ENCODE peak calls at places on chromosomes 13 and 19, in ten cellular contexts. One of them, this sample, is unnamed.

GRCh38 chr13:21389124-21389523 is 70.0 kb downstream of the ZDHHC20 start:
- DNase-seq in endothelial cell: no peak
- DNase-seq in small intestine: no peak
- DNase-seq in NCI-H524 treated with DMSO at 0.1 percent for 48 hours: no peak
- DNase-seq in HS-5: no peak
- DNase-seq in T-helper 9 cell: no peak
- DNase-seq in ELR: no peak
- DNase-seq in heart right ventricle: no peak
- DNase-seq in ACHN: no peak
- DNase-seq in left ventricle myocardium superior: no peak
- DNase-seq in this sample: no peak

GRCh38 chr19:41304706-41305483 is 5.1 kb upstream of the CCDC97 start:
- DNase-seq in endothelial cell: no peak
- DNase-seq in small intestine: no peak
- DNase-seq in NCI-H524 treated with DMSO at 0.1 percent for 48 hours: no peak
- DNase-seq in HS-5: no peak
- DNase-seq in T-helper 9 cell: no peak
- DNase-seq in ELR: no peak
- DNase-seq in heart right ventricle: no peak
- DNase-seq in ACHN: no peak
- DNase-seq in left ventricle myocardium superior: no peak
- DNase-seq in this sample: no peak

GRCh38 chr19:54882758-54883157 is 8.7 kb downstream of the FCAR start:
- DNase-seq in endothelial cell: no peak
- DNase-seq in small intestine: no peak
- DNase-seq in NCI-H524 treated with DMSO at 0.1 percent for 48 hours: no peak
- DNase-seq in HS-5: no peak
- DNase-seq in T-helper 9 cell: no peak
- DNase-seq in ELR: no peak
- DNase-seq in heart right ventricle: no peak
- DNase-seq in ACHN: no peak
- DNase-seq in left ventricle myocardium superior: no peak
- DNase-seq in this sample: no peak

GRCh38 chr13:110465696-110466095 is 95.8 kb downstream of the RAB20 start:
- DNase-seq in endothelial cell: no peak
- DNase-seq in small intestine: no peak
- DNase-seq in NCI-H524 treated with DMSO at 0.1 percent for 48 hours: no peak
- DNase-seq in HS-5: no peak
- DNase-seq in T-helper 9 cell: no peak
- DNase-seq in ELR: no peak
- DNase-seq in heart right ventricle: no peak
- DNase-seq in ACHN: no peak
- DNase-seq in left ventricle myocardium superior: no peak
- DNase-seq in this sample: no peak

GRCh38 chr13:105914637-105915036 is 620.8 kb downstream of the EFNB2 start:
- DNase-seq in endothelial cell: no peak
- DNase-seq in small intestine: no peak
- DNase-seq in NCI-H524 treated with DMSO at 0.1 percent for 48 hours: no peak
- DNase-seq in HS-5: peak
- DNase-seq in T-helper 9 cell: no peak
- DNase-seq in ELR: peak
- DNase-seq in heart right ventricle: no peak
- DNase-seq in ACHN: no peak
- DNase-seq in left ventricle myocardium superior: no peak
- DNase-seq in this sample: no peak

GRCh38 chr19:33300016-33300981 is 2.0 kb downstream of the CEBPA start:
- DNase-seq in endothelial cell: no peak
- DNase-seq in small intestine: no peak
- DNase-seq in NCI-H524 treated with DMSO at 0.1 percent for 48 hours: no peak
- DNase-seq in HS-5: no peak
- DNase-seq in T-helper 9 cell: no peak
- DNase-seq in ELR: no peak
- DNase-seq in heart right ventricle: peak
- DNase-seq in ACHN: no peak
- DNase-seq in left ventricle myocardium superior: peak
- DNase-seq in this sample: no peak

GRCh38 chr19:13366529-13367143 is 139.6 kb downstream of the CACNA1A start:
- DNase-seq in endothelial cell: peak
- DNase-seq in small intestine: no peak
- DNase-seq in NCI-H524 treated with DMSO at 0.1 percent for 48 hours: no peak
- DNase-seq in HS-5: peak
- DNase-seq in T-helper 9 cell: no peak
- DNase-seq in ELR: peak
- DNase-seq in heart right ventricle: no peak
- DNase-seq in ACHN: peak
- DNase-seq in left ventricle myocardium superior: no peak
- DNase-seq in this sample: peak

GRCh38 chr13:111540486-111540885 is 220.0 kb downstream of the TEX29 start:
- DNase-seq in endothelial cell: no peak
- DNase-seq in small intestine: no peak
- DNase-seq in NCI-H524 treated with DMSO at 0.1 percent for 48 hours: no peak
- DNase-seq in HS-5: no peak
- DNase-seq in T-helper 9 cell: no peak
- DNase-seq in ELR: no peak
- DNase-seq in heart right ventricle: no peak
- DNase-seq in ACHN: no peak
- DNase-seq in left ventricle myocardium superior: no peak
- DNase-seq in this sample: no peak

GRCh38 chr19:5037936-5038335 is 69.0 kb downstream of the KDM4B start:
- DNase-seq in endothelial cell: no peak
- DNase-seq in small intestine: no peak
- DNase-seq in NCI-H524 treated with DMSO at 0.1 percent for 48 hours: no peak
- DNase-seq in HS-5: no peak
- DNase-seq in T-helper 9 cell: no peak
- DNase-seq in ELR: no peak
- DNase-seq in heart right ventricle: no peak
- DNase-seq in ACHN: no peak
- DNase-seq in left ventricle myocardium superior: no peak
- DNase-seq in this sample: no peak

GRCh38 chr19:42228640-42229039 is 8.5 kb downstream of the ZNF526 start:
- DNase-seq in endothelial cell: no peak
- DNase-seq in small intestine: no peak
- DNase-seq in NCI-H524 treated with DMSO at 0.1 percent for 48 hours: no peak
- DNase-seq in HS-5: no peak
- DNase-seq in T-helper 9 cell: no peak
- DNase-seq in ELR: no peak
- DNase-seq in heart right ventricle: no peak
- DNase-seq in ACHN: no peak
- DNase-seq in left ventricle myocardium superior: peak
- DNase-seq in this sample: no peak

GRCh38 chr13:51687928-51688714 is 103.9 kb downstream of the WDFY2 start:
- DNase-seq in endothelial cell: no peak
- DNase-seq in small intestine: no peak
- DNase-seq in NCI-H524 treated with DMSO at 0.1 percent for 48 hours: no peak
- DNase-seq in HS-5: no peak
- DNase-seq in T-helper 9 cell: no peak
- DNase-seq in ELR: no peak
- DNase-seq in heart right ventricle: peak
- DNase-seq in ACHN: no peak
- DNase-seq in left ventricle myocardium superior: no peak
- DNase-seq in this sample: no peak

GRCh38 chr19:4380254-4380727 is 20.1 kb downstream of the SH3GL1 start:
- DNase-seq in endothelial cell: no peak
- DNase-seq in small intestine: peak
- DNase-seq in NCI-H524 treated with DMSO at 0.1 percent for 48 hours: no peak
- DNase-seq in HS-5: no peak
- DNase-seq in T-helper 9 cell: peak
- DNase-seq in ELR: no peak
- DNase-seq in heart right ventricle: peak
- DNase-seq in ACHN: no peak
- DNase-seq in left ventricle myocardium superior: peak
- DNase-seq in this sample: no peak

GRCh38 chr13:79749985-79750551 is 269.1 kb downstream of the NDFIP2 start:
- DNase-seq in endothelial cell: peak
- DNase-seq in small intestine: peak
- DNase-seq in NCI-H524 treated with DMSO at 0.1 percent for 48 hours: no peak
- DNase-seq in HS-5: peak
- DNase-seq in T-helper 9 cell: no peak
- DNase-seq in ELR: peak
- DNase-seq in heart right ventricle: peak
- DNase-seq in ACHN: peak
- DNase-seq in left ventricle myocardium superior: peak
- DNase-seq in this sample: no peak

GRCh38 chr13:72638059-72638815 is 89.2 kb downstream of the MZT1 start:
- DNase-seq in endothelial cell: no peak
- DNase-seq in small intestine: no peak
- DNase-seq in NCI-H524 treated with DMSO at 0.1 percent for 48 hours: no peak
- DNase-seq in HS-5: no peak
- DNase-seq in T-helper 9 cell: no peak
- DNase-seq in ELR: peak
- DNase-seq in heart right ventricle: no peak
- DNase-seq in ACHN: no peak
- DNase-seq in left ventricle myocardium superior: no peak
- DNase-seq in this sample: no peak

GRCh38 chr13:113915012-113915763 is 51.3 kb upstream of the GAS6 start:
- DNase-seq in endothelial cell: no peak
- DNase-seq in small intestine: no peak
- DNase-seq in NCI-H524 treated with DMSO at 0.1 percent for 48 hours: no peak
- DNase-seq in HS-5: no peak
- DNase-seq in T-helper 9 cell: no peak
- DNase-seq in ELR: no peak
- DNase-seq in heart right ventricle: no peak
- DNase-seq in ACHN: no peak
- DNase-seq in left ventricle myocardium superior: no peak
- DNase-seq in this sample: no peak

GRCh38 chr13:30816733-30817132 is 81.4 kb downstream of the ALOX5AP start:
- DNase-seq in endothelial cell: no peak
- DNase-seq in small intestine: no peak
- DNase-seq in NCI-H524 treated with DMSO at 0.1 percent for 48 hours: peak
- DNase-seq in HS-5: no peak
- DNase-seq in T-helper 9 cell: no peak
- DNase-seq in ELR: peak
- DNase-seq in heart right ventricle: no peak
- DNase-seq in ACHN: no peak
- DNase-seq in left ventricle myocardium superior: no peak
- DNase-seq in this sample: no peak

GRCh38 chr19:16381756-16382401 is 57.3 kb downstream of the KLF2 start:
- DNase-seq in endothelial cell: no peak
- DNase-seq in small intestine: no peak
- DNase-seq in NCI-H524 treated with DMSO at 0.1 percent for 48 hours: no peak
- DNase-seq in HS-5: no peak
- DNase-seq in T-helper 9 cell: no peak
- DNase-seq in ELR: no peak
- DNase-seq in heart right ventricle: peak
- DNase-seq in ACHN: no peak
- DNase-seq in left ventricle myocardium superior: peak
- DNase-seq in this sample: no peak

GRCh38 chr13:77225946-77226345 is 100.9 kb downstream of the MYCBP2 start:
- DNase-seq in endothelial cell: no peak
- DNase-seq in small intestine: no peak
- DNase-seq in NCI-H524 treated with DMSO at 0.1 percent for 48 hours: no peak
- DNase-seq in HS-5: no peak
- DNase-seq in T-helper 9 cell: no peak
- DNase-seq in ELR: no peak
- DNase-seq in heart right ventricle: no peak
- DNase-seq in ACHN: no peak
- DNase-seq in left ventricle myocardium superior: no peak
- DNase-seq in this sample: no peak

GRCh38 chr19:45404557-45405434 is at the start of gene PPP1R13L:
- DNase-seq in endothelial cell: peak
- DNase-seq in small intestine: peak
- DNase-seq in NCI-H524 treated with DMSO at 0.1 percent for 48 hours: no peak
- DNase-seq in HS-5: peak
- DNase-seq in T-helper 9 cell: peak
- DNase-seq in ELR: peak
- DNase-seq in heart right ventricle: peak
- DNase-seq in ACHN: peak
- DNase-seq in left ventricle myocardium superior: peak
- DNase-seq in this sample: no peak

GRCh38 chr19:53696951-53697350 is 65.2 kb downstream of the DPRX start:
- DNase-seq in endothelial cell: no peak
- DNase-seq in small intestine: no peak
- DNase-seq in NCI-H524 treated with DMSO at 0.1 percent for 48 hours: no peak
- DNase-seq in HS-5: no peak
- DNase-seq in T-helper 9 cell: no peak
- DNase-seq in ELR: peak
- DNase-seq in heart right ventricle: no peak
- DNase-seq in ACHN: no peak
- DNase-seq in left ventricle myocardium superior: no peak
- DNase-seq in this sample: no peak

GRCh38 chr19:55660404-55660803 is 5.6 kb downstream of the U2AF2 start:
- DNase-seq in endothelial cell: no peak
- DNase-seq in small intestine: no peak
- DNase-seq in NCI-H524 treated with DMSO at 0.1 percent for 48 hours: no peak
- DNase-seq in HS-5: no peak
- DNase-seq in T-helper 9 cell: no peak
- DNase-seq in ELR: no peak
- DNase-seq in heart right ventricle: no peak
- DNase-seq in ACHN: no peak
- DNase-seq in left ventricle myocardium superior: no peak
- DNase-seq in this sample: no peak

GRCh38 chr19:35937345-35938281 is 1.4 kb downstream of the LRFN3 start:
- DNase-seq in endothelial cell: no peak
- DNase-seq in small intestine: peak
- DNase-seq in NCI-H524 treated with DMSO at 0.1 percent for 48 hours: no peak
- DNase-seq in HS-5: no peak
- DNase-seq in T-helper 9 cell: no peak
- DNase-seq in ELR: no peak
- DNase-seq in heart right ventricle: no peak
- DNase-seq in ACHN: no peak
- DNase-seq in left ventricle myocardium superior: no peak
- DNase-seq in this sample: no peak

GRCh38 chr13:78102121-78102677 is 183.6 kb upstream of the EDNRB start:
- DNase-seq in endothelial cell: no peak
- DNase-seq in small intestine: no peak
- DNase-seq in NCI-H524 treated with DMSO at 0.1 percent for 48 hours: no peak
- DNase-seq in HS-5: peak
- DNase-seq in T-helper 9 cell: no peak
- DNase-seq in ELR: peak
- DNase-seq in heart right ventricle: peak
- DNase-seq in ACHN: no peak
- DNase-seq in left ventricle myocardium superior: peak
- DNase-seq in this sample: no peak

GRCh38 chr19:54905908-54906511 is at the start of gene NCR1:
- DNase-seq in endothelial cell: no peak
- DNase-seq in small intestine: no peak
- DNase-seq in NCI-H524 treated with DMSO at 0.1 percent for 48 hours: no peak
- DNase-seq in HS-5: no peak
- DNase-seq in T-helper 9 cell: no peak
- DNase-seq in ELR: no peak
- DNase-seq in heart right ventricle: no peak
- DNase-seq in ACHN: no peak
- DNase-seq in left ventricle myocardium superior: no peak
- DNase-seq in this sample: no peak

GRCh38 chr13:69524459-69525155 is 583.0 kb upstream of the ATXN8OS start:
- DNase-seq in endothelial cell: no peak
- DNase-seq in small intestine: peak
- DNase-seq in NCI-H524 treated with DMSO at 0.1 percent for 48 hours: no peak
- DNase-seq in HS-5: no peak
- DNase-seq in T-helper 9 cell: no peak
- DNase-seq in ELR: peak
- DNase-seq in heart right ventricle: no peak
- DNase-seq in ACHN: peak
- DNase-seq in left ventricle myocardium superior: no peak
- DNase-seq in this sample: no peak

GRCh38 chr19:42276284-42276683 is 7.2 kb downstream of the CIC start:
- DNase-seq in endothelial cell: no peak
- DNase-seq in small intestine: no peak
- DNase-seq in NCI-H524 treated with DMSO at 0.1 percent for 48 hours: no peak
- DNase-seq in HS-5: no peak
- DNase-seq in T-helper 9 cell: no peak
- DNase-seq in ELR: no peak
- DNase-seq in heart right ventricle: no peak
- DNase-seq in ACHN: no peak
- DNase-seq in left ventricle myocardium superior: no peak
- DNase-seq in this sample: no peak

GRCh38 chr13:43720780-43721397 is 65.9 kb downstream of the ENOX1 start:
- DNase-seq in endothelial cell: no peak
- DNase-seq in small intestine: no peak
- DNase-seq in NCI-H524 treated with DMSO at 0.1 percent for 48 hours: no peak
- DNase-seq in HS-5: no peak
- DNase-seq in T-helper 9 cell: no peak
- DNase-seq in ELR: peak
- DNase-seq in heart right ventricle: no peak
- DNase-seq in ACHN: no peak
- DNase-seq in left ventricle myocardium superior: no peak
- DNase-seq in this sample: no peak